ENCODE peak calls at places on chromosome 6, in four cellular contexts. N is memory B cell; Z is activated CD8-positive, alpha-beta memory T cell treated with anti-CD3 and anti-CD28 coated beads, Interleukin-2, amount 10 ng/mL, durations not matched to agents 7 days and 5 days; B is omental fat pad. S is an unnamed sample.

GRCh38 chr6:72810571-72811280 is 188.9 kb downstream of the KCNQ5 start:
- DNase-seq in N (no peak), Z (no peak), B (no peak), S (no peak)

GRCh38 chr6:132314432-132314831 is 86.8 kb downstream of the MOXD1 start:
- DNase-seq in N (no peak), Z (no peak), B (no peak), S (no peak)

GRCh38 chr6:25302677-25303128 is 23.5 kb downstream of the CARMIL1 start:
- DNase-seq in N (no peak), B (no peak), Z (no peak), S (no peak)

GRCh38 chr6:56528412-56528841 is 114.3 kb downstream of the DST start:
- DNase-seq in B (no peak), N (no peak), Z (no peak), S (no peak)

GRCh38 chr6:142942805-142943227 is 2.2 kb downstream of the HIVEP2 start:
- DNase-seq in Z (no peak), B (no peak), N (no peak), S (no peak)

GRCh38 chr6:107740496-107741190 is 83.5 kb downstream of the SCML4 start:
- DNase-seq in B (no peak), N (no peak), Z (peak; percentile 65), S (no peak)

GRCh38 chr6:151324079-151324825 is 67.1 kb downstream of the ZBTB2 start:
- DNase-seq in N (peak; percentile 79), B (peak; percentile 74), Z (peak; percentile 80), S (peak; percentile 40)

GRCh38 chr6:4240148-4240547 is 104.8 kb upstream of the ECI2 start:
- DNase-seq in B (no peak), N (no peak), Z (no peak), S (no peak)

GRCh38 chr6:108562503-108562993 is 1.8 kb downstream of the FOXO3 start:
- DNase-seq in N (no peak), Z (no peak), B (no peak), S (no peak)

GRCh38 chr6:90121982-90122381 is 174.7 kb downstream of the BACH2 start:
- DNase-seq in N (no peak), Z (no peak), B (no peak), S (no peak)

GRCh38 chr6:140774080-140774505 is 1358.6 kb upstream of the GJE1 start:
- DNase-seq in B (no peak), Z (peak; percentile 56), N (no peak), S (no peak)

GRCh38 chr6:139342957-139343750 is 31.3 kb downstream of the CITED2 start:
- DNase-seq in Z (no peak), N (no peak), B (no peak), S (no peak)

GRCh38 chr6:143863754-143864153 is 520 bp upstream of the ZC2HC1B start:
- DNase-seq in Z (no peak), N (no peak), B (no peak), S (no peak)

GRCh38 chr6:12393100-12393499 is 102.9 kb downstream of the EDN1 start:
- DNase-seq in Z (no peak), B (no peak), N (no peak), S (no peak)

S was measured in GM12892.